ENCODE peak calls at places on chromosome 3, in seven cellular contexts. One of them, this sample, is unnamed.

GRCh38 chr3:170107926-170108325 is 70.1 kb downstream of the GPR160 start:
- DNase-seq in hippocampal formation: no peak
- DNase-seq in fibroblast of the aortic adventitia: peak
- DNase-seq in stimulated activated CD4-positive, alpha-beta T cell treated with anti-CD3 and anti-CD28 coated beads, Interleukin-1b, Interleukin-23, amount 100 ng/mL, for 24 hours: no peak
- DNase-seq in activated CD4-positive, alpha-beta memory T cell treated with anti-CD3 and anti-CD28 coated beads, Interleukin-2, amount 10 ng/mL, durations not matched to agents 7 days and 5 days: no peak
- DNase-seq in HTR-8/SVneo: no peak
- DNase-seq in psoas muscle: no peak
- DNase-seq in this sample: no peak

GRCh38 chr3:191962324-191962723 is 501.4 kb downstream of the PYDC2 start:
- DNase-seq in fibroblast of the aortic adventitia: no peak
- DNase-seq in activated CD4-positive, alpha-beta memory T cell treated with anti-CD3 and anti-CD28 coated beads, Interleukin-2, amount 10 ng/mL, durations not matched to agents 7 days and 5 days: no peak
- DNase-seq in stimulated activated CD4-positive, alpha-beta T cell treated with anti-CD3 and anti-CD28 coated beads, Interleukin-1b, Interleukin-23, amount 100 ng/mL, for 24 hours: no peak
- DNase-seq in hippocampal formation: no peak
- DNase-seq in HTR-8/SVneo: no peak
- DNase-seq in psoas muscle: no peak
- DNase-seq in this sample: no peak

GRCh38 chr3:16928386-16929132 is 43.8 kb downstream of the PLCL2 start:
- DNase-seq in fibroblast of the aortic adventitia: no peak
- DNase-seq in HTR-8/SVneo: no peak
- DNase-seq in activated CD4-positive, alpha-beta memory T cell treated with anti-CD3 and anti-CD28 coated beads, Interleukin-2, amount 10 ng/mL, durations not matched to agents 7 days and 5 days: no peak
- DNase-seq in psoas muscle: no peak
- DNase-seq in stimulated activated CD4-positive, alpha-beta T cell treated with anti-CD3 and anti-CD28 coated beads, Interleukin-1b, Interleukin-23, amount 100 ng/mL, for 24 hours: no peak
- DNase-seq in hippocampal formation: no peak
- DNase-seq in this sample: no peak

GRCh38 chr3:11513817-11514135 is 129.9 kb downstream of the VGLL4 start:
- DNase-seq in hippocampal formation: no peak
- DNase-seq in fibroblast of the aortic adventitia: peak
- DNase-seq in activated CD4-positive, alpha-beta memory T cell treated with anti-CD3 and anti-CD28 coated beads, Interleukin-2, amount 10 ng/mL, durations not matched to agents 7 days and 5 days: no peak
- DNase-seq in HTR-8/SVneo: no peak
- DNase-seq in stimulated activated CD4-positive, alpha-beta T cell treated with anti-CD3 and anti-CD28 coated beads, Interleukin-1b, Interleukin-23, amount 100 ng/mL, for 24 hours: no peak
- DNase-seq in psoas muscle: no peak
- DNase-seq in this sample: no peak

GRCh38 chr3:127715541-127715940 is 42.8 kb downstream of the ABTB1 start:
- DNase-seq in HTR-8/SVneo: no peak
- DNase-seq in fibroblast of the aortic adventitia: no peak
- DNase-seq in hippocampal formation: no peak
- DNase-seq in psoas muscle: no peak
- DNase-seq in stimulated activated CD4-positive, alpha-beta T cell treated with anti-CD3 and anti-CD28 coated beads, Interleukin-1b, Interleukin-23, amount 100 ng/mL, for 24 hours: no peak
- DNase-seq in activated CD4-positive, alpha-beta memory T cell treated with anti-CD3 and anti-CD28 coated beads, Interleukin-2, amount 10 ng/mL, durations not matched to agents 7 days and 5 days: no peak
- DNase-seq in this sample: no peak

GRCh38 chr3:113104746-113105479 is 106.4 kb upstream of the BOC start:
- DNase-seq in stimulated activated CD4-positive, alpha-beta T cell treated with anti-CD3 and anti-CD28 coated beads, Interleukin-1b, Interleukin-23, amount 100 ng/mL, for 24 hours: no peak
- DNase-seq in fibroblast of the aortic adventitia: peak
- DNase-seq in activated CD4-positive, alpha-beta memory T cell treated with anti-CD3 and anti-CD28 coated beads, Interleukin-2, amount 10 ng/mL, durations not matched to agents 7 days and 5 days: no peak
- DNase-seq in HTR-8/SVneo: no peak
- DNase-seq in hippocampal formation: no peak
- DNase-seq in psoas muscle: no peak
- DNase-seq in this sample: peak

GRCh38 chr3:19748782-19749447 is 185.1 kb downstream of the EFHB start:
- DNase-seq in psoas muscle: no peak
- DNase-seq in hippocampal formation: no peak
- DNase-seq in stimulated activated CD4-positive, alpha-beta T cell treated with anti-CD3 and anti-CD28 coated beads, Interleukin-1b, Interleukin-23, amount 100 ng/mL, for 24 hours: no peak
- DNase-seq in HTR-8/SVneo: no peak
- DNase-seq in activated CD4-positive, alpha-beta memory T cell treated with anti-CD3 and anti-CD28 coated beads, Interleukin-2, amount 10 ng/mL, durations not matched to agents 7 days and 5 days: no peak
- DNase-seq in fibroblast of the aortic adventitia: no peak
- DNase-seq in this sample: no peak

GRCh38 chr3:10351013-10351735 is 30.3 kb upstream of the SEC13 start:
- DNase-seq in HTR-8/SVneo: no peak
- DNase-seq in psoas muscle: peak
- DNase-seq in fibroblast of the aortic adventitia: no peak
- DNase-seq in activated CD4-positive, alpha-beta memory T cell treated with anti-CD3 and anti-CD28 coated beads, Interleukin-2, amount 10 ng/mL, durations not matched to agents 7 days and 5 days: no peak
- DNase-seq in hippocampal formation: no peak
- DNase-seq in stimulated activated CD4-positive, alpha-beta T cell treated with anti-CD3 and anti-CD28 coated beads, Interleukin-1b, Interleukin-23, amount 100 ng/mL, for 24 hours: no peak
- DNase-seq in this sample: no peak

GRCh38 chr3:140147965-140148490 is 213.0 kb downstream of the CLSTN2 start:
- DNase-seq in HTR-8/SVneo: no peak
- DNase-seq in stimulated activated CD4-positive, alpha-beta T cell treated with anti-CD3 and anti-CD28 coated beads, Interleukin-1b, Interleukin-23, amount 100 ng/mL, for 24 hours: no peak
- DNase-seq in fibroblast of the aortic adventitia: no peak
- DNase-seq in psoas muscle: no peak
- DNase-seq in hippocampal formation: no peak
- DNase-seq in activated CD4-positive, alpha-beta memory T cell treated with anti-CD3 and anti-CD28 coated beads, Interleukin-2, amount 10 ng/mL, durations not matched to agents 7 days and 5 days: no peak
- DNase-seq in this sample: no peak

GRCh38 chr3:17424137-17424536 is 318.3 kb downstream of the TBC1D5 start:
- DNase-seq in activated CD4-positive, alpha-beta memory T cell treated with anti-CD3 and anti-CD28 coated beads, Interleukin-2, amount 10 ng/mL, durations not matched to agents 7 days and 5 days: no peak
- DNase-seq in stimulated activated CD4-positive, alpha-beta T cell treated with anti-CD3 and anti-CD28 coated beads, Interleukin-1b, Interleukin-23, amount 100 ng/mL, for 24 hours: no peak
- DNase-seq in hippocampal formation: no peak
- DNase-seq in fibroblast of the aortic adventitia: peak
- DNase-seq in psoas muscle: no peak
- DNase-seq in HTR-8/SVneo: no peak
- DNase-seq in this sample: no peak

GRCh38 chr3:23389089-23389488 is 186.0 kb downstream of the UBE2E2 start:
- DNase-seq in psoas muscle: no peak
- DNase-seq in hippocampal formation: no peak
- DNase-seq in HTR-8/SVneo: no peak
- DNase-seq in activated CD4-positive, alpha-beta memory T cell treated with anti-CD3 and anti-CD28 coated beads, Interleukin-2, amount 10 ng/mL, durations not matched to agents 7 days and 5 days: no peak
- DNase-seq in fibroblast of the aortic adventitia: no peak
- DNase-seq in stimulated activated CD4-positive, alpha-beta T cell treated with anti-CD3 and anti-CD28 coated beads, Interleukin-1b, Interleukin-23, amount 100 ng/mL, for 24 hours: no peak
- DNase-seq in this sample: no peak

GRCh38 chr3:157122116-157122515 is 37.8 kb downstream of the CCNL1 start:
- DNase-seq in HTR-8/SVneo: peak
- DNase-seq in fibroblast of the aortic adventitia: peak
- DNase-seq in activated CD4-positive, alpha-beta memory T cell treated with anti-CD3 and anti-CD28 coated beads, Interleukin-2, amount 10 ng/mL, durations not matched to agents 7 days and 5 days: no peak
- DNase-seq in psoas muscle: no peak
- DNase-seq in stimulated activated CD4-positive, alpha-beta T cell treated with anti-CD3 and anti-CD28 coated beads, Interleukin-1b, Interleukin-23, amount 100 ng/mL, for 24 hours: no peak
- DNase-seq in hippocampal formation: no peak
- DNase-seq in this sample: no peak

GRCh38 chr3:133888739-133889340 is 6.8 kb downstream of the RAB6B start:
- DNase-seq in stimulated activated CD4-positive, alpha-beta T cell treated with anti-CD3 and anti-CD28 coated beads, Interleukin-1b, Interleukin-23, amount 100 ng/mL, for 24 hours: no peak
- DNase-seq in HTR-8/SVneo: no peak
- DNase-seq in fibroblast of the aortic adventitia: no peak
- DNase-seq in hippocampal formation: no peak
- DNase-seq in activated CD4-positive, alpha-beta memory T cell treated with anti-CD3 and anti-CD28 coated beads, Interleukin-2, amount 10 ng/mL, durations not matched to agents 7 days and 5 days: no peak
- DNase-seq in psoas muscle: no peak
- DNase-seq in this sample: no peak

GRCh38 chr3:144444061-144444460 is 472.4 kb downstream of the DIPK2A start:
- DNase-seq in fibroblast of the aortic adventitia: no peak
- DNase-seq in stimulated activated CD4-positive, alpha-beta T cell treated with anti-CD3 and anti-CD28 coated beads, Interleukin-1b, Interleukin-23, amount 100 ng/mL, for 24 hours: no peak
- DNase-seq in hippocampal formation: no peak
- DNase-seq in psoas muscle: no peak
- DNase-seq in activated CD4-positive, alpha-beta memory T cell treated with anti-CD3 and anti-CD28 coated beads, Interleukin-2, amount 10 ng/mL, durations not matched to agents 7 days and 5 days: no peak
- DNase-seq in HTR-8/SVneo: no peak
- DNase-seq in this sample: no peak

This sample was measured in head of caudate nucleus.